ENCODE peak calls at places on chromosomes 7 and 10, in six cellular contexts. B is H9, R is H1, T is neuronal stem cell, G is IMR-90, C is trophoblast cell. N is an unnamed sample.

GRCh38 chr7:36048902-36049240 is 104.2 kb upstream of the EEPD1 start:
- DNase-seq in B (no peak), R (no peak), T (no peak), G (peak), C (no peak), N (peak)

GRCh38 chr7:93194368-93194767 is 31.9 kb downstream of the HEPACAM2 start:
- DNase-seq in B (no peak), R (no peak), T (no peak), G (peak), C (no peak), N (peak)

GRCh38 chr7:52715701-52716100 is 319.7 kb upstream of the POM121L12 start:
- DNase-seq in B (no peak), R (no peak), T (no peak), G (no peak), C (no peak), N (no peak)

GRCh38 chr7:113752689-113753088 is 166.1 kb downstream of the PPP1R3A start:
- DNase-seq in B (no peak), R (no peak), T (no peak), G (no peak), C (no peak), N (no peak)

GRCh38 chr10:104638861-104639594 is 2.1 kb upstream of the SORCS3 start:
- DNase-seq in B (peak), R (no peak), T (peak), G (no peak), C (no peak), N (no peak)

GRCh38 chr10:129365767-129366400 is 101.2 kb upstream of the MGMT start:
- DNase-seq in B (peak), R (no peak), T (no peak), G (no peak), C (no peak), N (no peak)

GRCh38 chr7:23067271-23067670 is 38.3 kb upstream of the KLHL7 start:
- DNase-seq in B (no peak), R (no peak), T (no peak), G (peak), C (no peak), N (no peak)

GRCh38 chr10:58952162-58952561 is 224.3 kb upstream of the PHYHIPL start:
- DNase-seq in B (no peak), R (no peak), T (no peak), G (no peak), C (no peak), N (no peak)

GRCh38 chr7:97006146-97006950 is 995 bp downstream of the DLX6 start:
- DNase-seq in B (peak), R (no peak), T (peak), G (peak), C (peak), N (peak)

GRCh38 chr7:27923308-27923980 is 183.5 kb downstream of the TAX1BP1 start:
- DNase-seq in B (no peak), R (no peak), T (no peak), G (no peak), C (no peak), N (no peak)

GRCh38 chr10:22029450-22030236 is 26.1 kb upstream of the DNAJC1 start:
- DNase-seq in B (no peak), R (no peak), T (no peak), G (no peak), C (peak), N (no peak)

GRCh38 chr10:20954519-20954918 is 57.4 kb upstream of the NEBL start:
- DNase-seq in B (peak), R (peak), T (peak), G (no peak), C (no peak), N (peak)

GRCh38 chr10:73076361-73077183 is 20.1 kb downstream of the P4HA1 start:
- DNase-seq in B (no peak), R (no peak), T (no peak), G (peak), C (no peak), N (peak)

GRCh38 chr10:133179651-133180050 is 19.6 kb downstream of the KNDC1 start:
- DNase-seq in B (no peak), R (no peak), T (no peak), G (no peak), C (no peak), N (no peak)

GRCh38 chr7:157550300-157551275 is 213.8 kb downstream of the DNAJB6 start:
- DNase-seq in B (no peak), R (no peak), T (no peak), G (no peak), C (no peak), N (no peak)

GRCh38 chr10:62233494-62234283 is 35.0 kb downstream of the RTKN2 start:
- DNase-seq in B (no peak), R (no peak), T (no peak), G (peak), C (peak), N (no peak)

GRCh38 chr7:134154581-134155130 is 27.5 kb downstream of the LRGUK start:
- DNase-seq in B (no peak), R (no peak), T (no peak), G (no peak), C (peak), N (no peak)

GRCh38 chr10:52020702-52021101 is 293.4 kb upstream of the DKK1 start:
- DNase-seq in B (no peak), R (no peak), T (no peak), G (no peak), C (no peak), N (no peak)

GRCh38 chr10:24156686-24157085 is 52.3 kb upstream of the KIAA1217 start:
- DNase-seq in B (no peak), R (no peak), T (no peak), G (no peak), C (no peak), N (no peak)

GRCh38 chr10:17009228-17009700 is 120.3 kb downstream of the CUBN start:
- DNase-seq in B (no peak), R (no peak), T (no peak), G (peak), C (no peak), N (peak)

GRCh38 chr7:127907638-127908040 is 123.6 kb downstream of the LRRC4 start:
- DNase-seq in B (no peak), R (no peak), T (no peak), G (peak), C (no peak), N (peak)

GRCh38 chr7:15924910-15925309 is 238.4 kb upstream of the MEOX2 start:
- DNase-seq in B (no peak), R (no peak), T (no peak), G (no peak), C (peak), N (no peak)

DNA sequence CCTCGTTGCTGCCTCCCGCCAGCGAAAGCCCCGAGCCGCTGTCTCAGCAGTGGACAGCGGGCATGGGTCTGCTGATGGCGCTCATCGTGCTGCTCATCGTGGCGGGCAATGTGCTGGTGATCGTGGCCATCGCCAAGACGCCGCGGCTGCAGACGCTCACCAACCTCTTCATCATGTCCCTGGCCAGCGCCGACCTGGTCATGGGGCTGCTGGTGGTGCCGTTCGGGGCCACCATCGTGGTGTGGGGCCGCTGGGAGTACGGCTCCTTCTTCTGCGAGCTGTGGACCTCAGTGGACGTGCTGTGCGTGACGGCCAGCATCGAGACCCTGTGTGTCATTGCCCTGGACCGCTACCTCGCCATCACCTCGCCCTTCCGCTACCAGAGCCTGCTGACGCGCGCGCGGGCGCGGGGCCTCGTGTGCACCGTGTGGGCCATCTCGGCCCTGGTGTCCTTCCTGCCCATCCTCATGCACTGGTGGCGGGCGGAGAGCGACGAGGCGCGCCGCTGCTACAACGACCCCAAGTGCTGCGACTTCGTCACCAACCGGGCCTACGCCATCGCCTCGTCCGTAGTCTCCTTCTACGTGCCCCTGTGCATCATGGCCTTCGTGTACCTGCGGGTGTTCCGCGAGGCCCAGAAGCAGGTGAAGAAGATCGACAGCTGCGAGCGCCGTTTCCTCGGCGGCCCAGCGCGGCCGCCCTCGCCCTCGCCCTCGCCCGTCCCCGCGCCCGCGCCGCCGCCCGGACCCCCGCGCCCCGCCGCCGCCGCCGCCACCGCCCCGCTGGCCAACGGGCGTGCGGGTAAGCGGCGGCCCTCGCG is 795 bp downstream of the ADRB1 start:
- DNase-seq in B (peak), R (no peak), T (no peak), G (no peak), C (no peak), N (no peak)
- H3K4me2 ChIP-seq in B (peak), R (peak), T (peak), G (no peak), C (peak), N (peak)

GRCh38 chr10:43108951-43109350 is 29.3 kb upstream of the CSGALNACT2 start:
- DNase-seq in B (no peak), R (no peak), T (no peak), G (no peak), C (peak), N (no peak)
- H4K91ac ChIP-seq in B (no peak), R (no peak), T (no peak), G (no peak), C (no peak), N (no peak)

GRCh38 chr7:51314726-51315125 is 1.9 kb downstream of the COBL start:
- DNase-seq in B (no peak), R (no peak), T (no peak), G (no peak), C (no peak), N (no peak)
- H3K4me2 ChIP-seq in B (peak), R (peak), T (no peak), G (no peak), C (no peak), N (no peak)

DNA sequence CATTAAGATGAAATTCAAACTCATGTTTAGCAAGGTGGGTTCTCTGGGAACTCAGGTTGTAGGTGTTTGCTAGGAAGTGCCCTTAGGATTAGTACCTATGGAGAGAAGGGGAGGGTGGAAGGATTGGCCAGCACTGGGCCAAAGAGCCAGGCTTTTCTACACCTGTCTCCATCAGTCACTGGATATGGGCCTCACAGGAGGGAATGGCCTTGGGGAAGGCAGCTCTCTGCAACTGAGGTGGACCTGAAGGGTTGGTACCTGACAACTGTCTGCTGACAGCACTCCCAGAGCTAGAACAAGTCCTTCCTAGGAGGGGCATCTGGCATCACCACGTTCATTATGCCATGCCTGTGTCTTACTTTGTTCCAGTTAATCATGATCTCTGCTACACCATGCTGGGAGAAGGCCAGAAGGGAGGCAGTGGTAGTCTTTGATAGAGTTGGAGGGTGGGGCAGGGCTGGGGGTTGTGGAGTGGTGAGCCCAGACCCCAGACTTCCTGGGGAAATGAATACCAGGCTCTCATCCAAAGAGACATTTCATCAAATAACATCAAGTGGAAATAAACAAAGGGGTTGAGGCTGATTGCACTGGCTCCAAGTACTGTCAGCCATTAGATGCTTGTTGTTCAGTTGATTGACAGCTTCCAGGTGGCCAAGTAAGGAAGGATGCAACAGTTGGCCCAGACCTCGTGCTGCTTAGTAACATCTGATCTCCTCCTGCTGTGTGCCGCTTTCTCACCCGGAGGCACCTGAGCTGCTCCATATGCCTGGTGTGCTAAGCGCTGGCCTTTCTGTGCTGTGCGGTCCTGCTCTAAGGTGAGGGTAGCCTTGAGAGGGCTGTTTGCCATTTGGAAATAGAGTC is 70.6 kb upstream of the PIK3CG start:
- DNase-seq in B (no peak), R (no peak), T (no peak), G (no peak), C (no peak), N (no peak)
- H4K91ac ChIP-seq in B (no peak), R (no peak), T (no peak), G (peak), C (no peak), N (peak)

GRCh38 chr7:29275493-29275892 is 80.9 kb downstream of the CHN2 start:
- DNase-seq in B (no peak), R (no peak), T (no peak), G (no peak), C (no peak), N (no peak)
- H3K4me2 ChIP-seq in B (no peak), R (no peak), T (no peak), G (no peak), C (no peak), N (no peak)

GRCh38 chr10:2748287-2748686 is 319.1 kb upstream of the PFKP start:
- DNase-seq in B (no peak), R (no peak), T (no peak), G (no peak), C (no peak), N (no peak)
- H4K91ac ChIP-seq in B (no peak), R (no peak), T (no peak), G (no peak), C (no peak), N (no peak)

DNA sequence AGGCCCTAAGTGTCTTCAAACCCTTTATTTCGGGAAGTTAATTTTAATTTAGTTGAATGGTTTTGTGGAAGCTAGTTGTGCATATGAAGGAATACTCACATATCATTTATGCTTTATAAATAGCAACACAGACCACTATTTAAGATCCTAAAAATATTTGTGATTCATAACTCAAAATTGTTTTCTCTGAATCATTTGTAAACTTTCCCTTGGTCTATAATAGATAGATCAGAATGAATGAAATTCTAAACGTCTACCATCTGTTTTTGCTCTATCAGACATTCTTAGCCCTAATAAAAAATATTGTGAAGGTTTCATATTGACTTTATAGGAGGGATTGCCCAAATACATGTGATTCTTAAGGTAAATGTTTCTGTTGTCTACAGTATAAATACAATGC is 43.5 kb downstream of the LOXL4 start:
- DNase-seq in B (no peak), R (no peak), T (no peak), G (peak), C (peak), N (no peak)
- H3K4me2 ChIP-seq in B (no peak), R (no peak), T (no peak), G (peak), C (no peak), N (no peak)

DNA sequence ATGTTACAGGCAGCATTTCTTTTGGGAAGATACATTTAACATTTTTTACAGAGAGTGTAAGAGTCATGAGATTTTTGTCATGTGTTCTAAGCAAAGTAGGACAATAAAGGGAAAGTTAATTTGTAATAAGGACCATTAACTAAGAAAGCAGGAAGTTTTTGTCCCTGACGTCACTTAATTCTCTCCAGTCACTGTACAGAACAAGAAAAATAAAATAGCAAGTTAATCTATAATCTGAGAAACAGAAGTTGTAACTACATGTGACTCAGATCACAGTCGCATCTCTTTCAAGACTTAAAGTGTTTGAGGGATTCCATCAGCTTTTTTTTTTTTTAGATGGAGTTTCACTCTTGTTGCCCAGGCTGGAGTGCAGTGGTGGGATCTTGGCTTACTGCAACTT is 49.5 kb upstream of the CAPZA2 start:
- DNase-seq in B (no peak), R (no peak), T (no peak), G (no peak), C (no peak), N (no peak)
- H4K91ac ChIP-seq in B (no peak), R (no peak), T (no peak), G (no peak), C (no peak), N (no peak)

GRCh38 chr7:4748267-4748666 is 27.2 kb upstream of the AP5Z1 start:
- DNase-seq in B (no peak), R (no peak), T (no peak), G (no peak), C (no peak), N (no peak)
- H3K4me2 ChIP-seq in B (no peak), R (no peak), T (no peak), G (no peak), C (no peak), N (peak)

DNA sequence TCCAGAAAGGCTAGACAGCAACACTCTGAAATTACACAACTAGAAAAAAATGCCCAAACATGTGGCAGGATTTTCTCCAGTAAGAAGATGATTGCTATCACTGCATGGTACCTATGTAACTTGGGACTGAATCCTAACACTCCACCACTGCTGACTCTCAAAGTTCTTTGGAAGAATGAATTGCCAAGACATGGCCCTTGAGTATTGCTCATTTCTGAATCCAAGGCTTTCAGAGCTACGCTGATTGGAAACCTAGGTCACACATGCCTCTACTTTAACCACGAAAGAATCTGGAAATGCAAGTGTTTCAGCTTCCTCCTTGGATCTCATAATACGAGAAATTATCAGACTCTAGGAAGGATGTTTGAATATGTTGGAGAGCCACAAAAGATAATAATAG is 167.4 kb upstream of the CELF2 start:
- DNase-seq in B (no peak), R (no peak), T (no peak), G (no peak), C (no peak), N (no peak)
- H4K91ac ChIP-seq in B (no peak), R (no peak), T (no peak), G (no peak), C (no peak), N (no peak)